ENCODE peak calls at places on chromosomes 5 and 9, in six cellular contexts. J is PC-3, Z is SK-N-SH, W is MM.1S, I is GM23248, B is HCT116. H is an unnamed sample.

GRCh38 chr9:16121593-16121992 is 568.8 kb downstream of the CCDC171 start:
- DNase-seq in W (no peak), B (no peak), Z (peak), I (peak), J (peak), H (no peak)

GRCh38 chr5:160213537-160213936 is 15.8 kb upstream of the FABP6 start:
- DNase-seq in W (peak), J (peak), Z (no peak), I (peak), B (peak), H (no peak)

GRCh38 chr5:93583799-93584530 is 943 bp downstream of the NR2F1 start:
- DNase-seq in W (peak), J (peak), Z (peak), I (peak), B (no peak), H (peak)

GRCh38 chr5:129460951-129461815 is 1.1 kb downstream of the ADAMTS19 start:
- DNase-seq in I (peak), J (peak), W (peak), B (no peak), Z (peak), H (peak)

GRCh38 chr9:138100711-138101349 is 223.2 kb downstream of the CACNA1B start:
- DNase-seq in B (no peak), J (no peak), W (no peak), I (no peak), Z (peak), H (peak)

GRCh38 chr5:170525450-170526211 is 21.8 kb downstream of the KCNIP1 start:
- DNase-seq in J (no peak), I (no peak), B (no peak), W (no peak), Z (no peak), H (no peak)

GRCh38 chr9:122865300-122865699 is 36.9 kb upstream of the PDCL start:
- DNase-seq in I (no peak), B (no peak), J (no peak), Z (no peak), W (no peak), H (no peak)

GRCh38 chr5:13866792-13867191 is 77.7 kb downstream of the DNAH5 start:
- DNase-seq in I (peak), W (peak), B (no peak), J (peak), Z (no peak), H (peak)

GRCh38 chr5:10573487-10574145 is 9.7 kb downstream of the ANKRD33B start:
- DNase-seq in Z (no peak), J (no peak), B (no peak), I (no peak), W (no peak), H (no peak)

GRCh38 chr9:108001219-108001618 is 511.6 kb upstream of the KLF4 start:
- DNase-seq in J (peak), Z (no peak), I (no peak), B (peak), W (no peak), H (no peak)

GRCh38 chr5:178231736-178232123 is 872 bp downstream of the PHYKPL start:
- DNase-seq in J (no peak), B (no peak), Z (no peak), I (no peak), W (no peak), H (peak)

GRCh38 chr9:97993000-97993399 is 9.9 kb downstream of the ANP32B start:
- DNase-seq in Z (no peak), W (no peak), I (no peak), B (no peak), J (no peak), H (no peak)

GRCh38 chr9:114072181-114073140 is 5.6 kb downstream of the AMBP start:
- DNase-seq in B (no peak), W (no peak), Z (no peak), J (no peak), I (peak), H (peak)

GRCh38 chr9:111094433-111095421 is 56.5 kb upstream of the LPAR1 start:
- DNase-seq in Z (no peak), B (no peak), I (peak), J (peak), W (no peak), H (no peak)

GRCh38 chr5:141094481-141095262 is at the start of gene PCDHB2:
- DNase-seq in B (no peak), J (peak), I (peak), W (peak), Z (peak), H (peak)

GRCh38 chr5:52997424-52997823 is 8.3 kb downstream of the ITGA2 start:
- DNase-seq in I (peak), Z (no peak), B (no peak), W (no peak), J (no peak), H (peak)

GRCh38 chr9:13898957-13899356 is 415.0 kb downstream of the NFIB start:
- DNase-seq in B (no peak), I (no peak), Z (no peak), W (no peak), J (no peak), H (no peak)

GRCh38 chr9:16544842-16545241 is 325.6 kb downstream of the BNC2 start:
- DNase-seq in B (no peak), J (no peak), I (no peak), Z (no peak), W (no peak), H (no peak)

GRCh38 chr5:116550082-116550481 is 24.5 kb downstream of the SEMA6A start:
- DNase-seq in B (no peak), Z (no peak), J (no peak), I (no peak), W (no peak), H (no peak)

GRCh38 chr5:178388381-178389030 is 155.9 kb upstream of the PHYKPL start:
- DNase-seq in W (no peak), J (no peak), I (peak), Z (peak), B (no peak), H (no peak)

GRCh38 chr9:34554211-34555001 is 31.6 kb upstream of the ENHO start:
- DNase-seq in I (peak), W (no peak), B (no peak), Z (peak), J (no peak), H (no peak)

GRCh38 chr5:171492781-171493180 is 73.3 kb downstream of the FGF18 start:
- DNase-seq in Z (peak), B (peak), I (peak), J (no peak), W (no peak), H (no peak)

GRCh38 chr9:81526587-81526986 is 162.8 kb downstream of the TLE1 start:
- DNase-seq in J (no peak), W (no peak), B (no peak), I (peak), Z (no peak), H (no peak)

GRCh38 chr9:137064880-137065164 is 5.5 kb downstream of the SAPCD2 start:
- DNase-seq in Z (no peak), W (no peak), I (no peak), J (no peak), B (no peak), H (no peak)

GRCh38 chr5:138141734-138142133 is 2.5 kb upstream of the NME5 start:
- DNase-seq in Z (no peak), W (no peak), B (no peak), I (no peak), J (no peak), H (no peak)

GRCh38 chr5:134561871-134562296 is 36.4 kb downstream of the JADE2 start:
- DNase-seq in Z (peak), J (peak), W (no peak), I (peak), B (peak), H (peak)

GRCh38 chr5:24644757-24645156 is at the start of gene CDH10:
- DNase-seq in B (no peak), J (no peak), W (no peak), I (peak), Z (no peak), H (peak)

DNA sequence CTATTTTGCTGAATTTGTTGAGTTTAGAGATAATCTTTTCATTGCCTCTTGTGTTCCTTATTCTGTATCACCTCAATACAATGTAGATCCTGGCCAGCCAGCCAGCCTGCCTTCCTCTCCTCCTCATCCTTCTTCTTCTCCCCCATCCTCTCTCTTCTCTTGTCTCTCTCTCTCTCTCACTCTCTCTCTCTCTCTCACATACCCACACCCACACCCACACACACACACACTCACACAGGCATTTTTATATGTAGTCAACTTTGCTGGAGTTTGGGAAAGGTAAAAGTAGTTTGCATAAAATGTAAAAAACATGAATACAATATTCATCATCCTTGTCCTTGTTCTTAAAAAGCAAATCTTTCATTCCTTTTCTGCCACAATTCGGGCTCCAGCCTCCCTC is 60.5 kb downstream of the ZFAND5 start:
- DNase-seq in J (no peak), B (no peak), I (peak), Z (no peak), W (no peak), H (no peak)
- H3K9ac ChIP-seq in J (no peak), B (peak), I (peak), Z (no peak), W (no peak), H (no peak)

GRCh38 chr5:148388692-148389091 is 4.9 kb downstream of the FBXO38 start:
- DNase-seq in J (no peak), Z (no peak), B (no peak), W (no peak), I (no peak), H (no peak)
- H3K4me2 ChIP-seq in J (no peak), Z (no peak), B (no peak), W (no peak), I (no peak), H (no peak)

GRCh38 chr5:132225165-132226032 is 2.3 kb downstream of the P4HA2 start:
- DNase-seq in J (peak), I (peak), W (no peak), B (no peak), Z (peak), H (no peak)
- TF ChIP-seq EZH2phosphoT487 in J (no peak), I (no peak), W (no peak), B (no peak), Z (no peak), H (no peak)

DNA sequence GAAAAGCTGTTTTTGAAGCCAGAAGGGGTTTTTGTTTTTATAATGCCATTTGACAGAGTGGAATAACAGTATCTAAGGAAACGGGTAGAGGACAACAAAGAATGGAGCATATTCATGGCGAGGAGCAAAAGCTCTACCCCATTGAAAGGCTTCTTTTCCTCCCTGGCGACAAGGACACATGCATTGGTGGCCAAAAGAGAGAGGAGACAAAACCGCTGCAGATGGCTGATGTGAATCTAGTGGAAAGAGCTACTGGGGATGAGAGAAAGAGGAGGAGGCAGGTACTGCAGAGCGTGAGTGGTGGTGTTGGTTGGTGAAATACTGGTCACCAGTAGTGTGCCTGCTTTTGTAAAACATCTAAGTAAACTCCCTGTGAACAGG is 485 bp downstream of the APC start:
- DNase-seq in W (no peak), Z (peak), I (peak), B (no peak), J (no peak), H (peak)
- H3K9ac ChIP-seq in W (no peak), Z (peak), I (peak), B (peak), J (no peak), H (no peak)

DNA sequence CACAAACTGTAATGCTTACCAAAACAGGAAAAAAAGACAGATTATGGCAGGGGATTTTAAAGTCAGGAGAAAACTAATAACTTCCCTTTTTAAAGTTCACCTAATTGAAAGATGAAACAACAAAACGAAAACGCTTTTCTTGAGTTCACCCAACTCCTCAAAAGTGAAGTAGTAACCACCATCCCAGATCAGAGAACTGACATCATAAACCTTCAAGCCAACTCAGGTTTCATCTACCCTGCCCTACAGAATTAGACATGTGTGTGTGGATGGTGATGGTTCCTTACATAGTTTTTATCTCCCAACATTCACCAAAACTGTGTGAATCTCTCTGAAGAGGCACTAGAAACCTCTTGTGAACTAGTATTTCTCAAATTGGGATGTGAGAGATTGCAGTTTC is 195.2 kb upstream of the PTGER4 start:
- DNase-seq in I (no peak), Z (no peak), J (no peak), W (peak), B (no peak), H (no peak)
- H3K4me2 ChIP-seq in I (no peak), Z (no peak), J (no peak), W (peak), B (no peak), H (no peak)

DNA sequence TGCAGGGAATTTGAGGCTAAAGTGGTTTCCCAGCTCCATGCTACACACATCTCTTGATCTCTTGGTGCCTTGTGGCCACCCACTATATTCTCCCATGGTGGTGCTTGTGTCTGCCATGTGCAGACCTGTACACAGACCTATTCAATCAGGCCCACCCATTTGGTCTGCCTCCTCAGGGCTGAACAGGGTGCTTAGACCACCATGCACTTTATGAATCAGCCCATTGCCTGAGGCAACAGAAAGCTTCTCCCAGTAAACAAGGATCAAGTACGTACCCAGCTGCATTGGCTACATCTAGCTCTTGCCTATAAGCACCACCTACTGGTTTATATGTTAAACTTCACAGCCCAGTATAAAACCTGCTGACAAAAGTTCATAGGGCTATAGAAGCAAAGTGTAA is 664.3 kb upstream of the EDIL3 start:
- DNase-seq in B (peak), J (peak), Z (no peak), I (no peak), W (peak), H (peak)
- TF ChIP-seq EZH2phosphoT487 in B (no peak), J (no peak), Z (no peak), I (no peak), W (no peak), H (no peak)